ENCODE peak calls at places on chromosomes 13 and 19, in nine cellular contexts. T, B, N, G, I, D, S, A and R are unnamed samples.

GRCh38 chr13:25943666-25944065 is 108.2 kb downstream of the SHISA2 start:
- DNase-seq in A (peak; percentile 58), T (no peak), N (no peak), B (no peak), S (no peak), G (no peak), D (no peak), I (no peak), R (no peak)

GRCh38 chr19:56091751-56092546 is 29.1 kb downstream of the ZNF787 start:
- DNase-seq in S (no peak), G (peak; percentile 35), T (no peak), I (no peak), D (no peak), B (no peak), N (no peak), A (no peak), R (no peak)

GRCh38 chr19:34362679-34363069 is 2.3 kb upstream of the GPI start:
- DNase-seq in B (no peak), N (no peak), S (no peak), I (no peak), T (no peak), A (no peak), D (no peak), G (no peak), R (no peak)

GRCh38 chr19:55116232-55117062 is 990 bp downstream of the PPP1R12C start:
- DNase-seq in T (peak; percentile 85), I (peak; percentile 67), D (no peak), A (peak; percentile 81), B (peak; percentile 74), N (no peak), S (peak; percentile 67), G (peak; percentile 64), R (peak; percentile 69)

GRCh38 chr19:48596237-48596636 is 10.3 kb upstream of the SPACA4 start:
- DNase-seq in I (no peak), S (no peak), G (no peak), D (no peak), A (no peak), B (no peak), N (no peak), T (no peak), R (no peak)

GRCh38 chr13:67120872-67121531 is 109.1 kb downstream of the PCDH9 start:
- DNase-seq in A (no peak), T (no peak), G (no peak), I (no peak), N (no peak), S (no peak), B (no peak), D (no peak), R (no peak)

GRCh38 chr13:50099473-50099872 is 84.2 kb downstream of the KCNRG start:
- DNase-seq in I (no peak), D (no peak), A (no peak), S (no peak), B (no peak), G (no peak), N (no peak), T (no peak), R (no peak)

GRCh38 chr13:50594276-50594970 is 249.1 kb downstream of the DLEU7 start:
- DNase-seq in I (no peak), T (no peak), S (no peak), N (no peak), B (no peak), D (no peak), A (no peak), G (no peak), R (no peak)

GRCh38 chr19:58350001-58350801 is 3.1 kb downstream of the A1BG start:
- DNase-seq in I (no peak), N (no peak), S (no peak), D (no peak), A (no peak), G (no peak), T (no peak), B (no peak), R (no peak)

GRCh38 chr13:97548138-97548537 is 114.2 kb downstream of the RAP2A start:
- DNase-seq in A (no peak), D (no peak), T (no peak), I (no peak), B (no peak), N (no peak), S (no peak), G (no peak), R (no peak)

GRCh38 chr19:16516923-16517610 is 20.9 kb downstream of the C19orf44 start:
- DNase-seq in I (no peak), T (no peak), G (no peak), D (no peak), N (no peak), B (no peak), A (no peak), S (no peak), R (no peak)

GRCh38 chr19:45824041-45824471 is 8.9 kb upstream of the RSPH6A start:
- DNase-seq in B (no peak), G (no peak), I (no peak), S (no peak), N (no peak), T (peak; percentile 58), D (no peak), A (no peak), R (peak; percentile 53)

GRCh38 chr13:27309401-27309958 is 38.9 kb downstream of the RASL11A start:
- DNase-seq in S (no peak), I (no peak), T (no peak), A (no peak), D (peak; percentile 43), B (no peak), G (no peak), N (no peak), R (no peak)

GRCh38 chr13:44271031-44271433 is 102.6 kb upstream of the SERP2 start:
- DNase-seq in G (no peak), B (no peak), I (no peak), A (peak; percentile 18), S (peak; percentile 34), T (no peak), N (no peak), D (no peak), R (no peak)

GRCh38 chr13:34343413-34343812 is 525.5 kb downstream of the RFC3 start:
- DNase-seq in B (no peak), N (no peak), T (no peak), S (no peak), I (no peak), A (no peak), D (no peak), G (no peak), R (no peak)

GRCh38 chr13:102440259-102440936 is 38.5 kb upstream of the FGF14 start:
- DNase-seq in N (no peak), D (no peak), G (no peak), I (no peak), A (no peak), T (no peak), B (no peak), S (no peak), R (peak; percentile 58)

GRCh38 chr19:20079487-20079886 is 1.7 kb downstream of the ZNF90 start:
- DNase-seq in T (no peak), G (no peak), B (no peak), S (no peak), I (no peak), A (peak; percentile 25), D (no peak), N (no peak), R (peak; percentile 24)

GRCh38 chr13:87925006-87925405 is 253.8 kb downstream of the SLITRK5 start:
- DNase-seq in S (no peak), N (no peak), I (no peak), A (no peak), D (no peak), T (no peak), G (no peak), B (no peak), R (no peak)

GRCh38 chr13:50448535-50448981 is 394.9 kb downstream of the DLEU7 start:
- DNase-seq in G (no peak), A (no peak), I (no peak), S (no peak), N (no peak), T (no peak), B (no peak), D (no peak), R (no peak)

GRCh38 chr13:74064805-74065204 is 69.4 kb downstream of the KLF12 start:
- DNase-seq in I (no peak), G (no peak), T (no peak), N (no peak), D (no peak), B (no peak), S (no peak), A (no peak), R (no peak)

GRCh38 chr13:45846681-45847080 is 4.9 kb downstream of the SIAH3 start:
- DNase-seq in G (no peak), T (no peak), N (no peak), B (no peak), S (no peak), I (no peak), A (no peak), D (no peak), R (no peak)

DNA sequence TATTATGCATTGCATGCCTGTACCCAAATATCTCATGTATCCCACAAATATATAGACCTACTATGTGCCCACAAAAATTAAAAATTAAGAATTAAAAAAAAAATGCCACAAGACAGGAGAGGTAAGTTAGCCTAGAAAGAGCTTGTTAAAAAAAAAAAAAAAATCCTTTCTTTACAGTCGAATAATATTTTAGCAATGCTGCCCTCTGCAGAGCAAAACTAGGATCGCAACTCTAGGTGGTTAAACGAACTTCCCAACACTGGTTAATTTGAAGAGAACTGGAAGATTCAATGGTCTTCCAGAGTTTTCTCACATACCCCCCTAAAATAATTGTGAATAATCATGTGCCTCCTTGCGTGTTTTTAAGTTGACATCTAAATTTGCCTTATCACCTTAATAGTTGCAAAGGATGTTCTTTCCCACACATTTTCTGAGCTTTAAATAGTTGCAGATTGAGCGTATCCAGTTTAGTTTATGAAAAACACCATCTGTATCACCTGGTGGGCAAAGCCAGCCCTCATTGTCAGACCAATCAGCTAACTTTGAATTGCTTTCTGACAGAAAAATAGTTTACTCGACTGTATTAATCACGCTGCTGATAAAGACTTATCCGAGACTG is 47.4 kb upstream of the RCBTB2 start:
- DNase-seq in S (peak; percentile 99), A (peak; percentile 79), B (peak; percentile 60), T (peak; percentile 55), D (no peak), G (no peak), I (no peak), N (peak; percentile 45), R (peak; percentile 90)
- H3K27ac ChIP-seq in S (peak overlapping the region; percentile 14), A (no peak overlapping the region), B (peak overlapping the region; percentile 52), T (no peak overlapping the region), D (no peak overlapping the region), G (no peak overlapping the region), I (peak overlapping the region; percentile 88), N (no peak overlapping the region), R (no peak overlapping the region)

GRCh38 chr19:33134571-33135041 is 2.7 kb downstream of the WDR88 start:
- DNase-seq in I (no peak), B (no peak), D (no peak), A (no peak), G (no peak), N (no peak), S (no peak), T (no peak), R (no peak)
- TF ChIP-seq CTCF in I (no peak), B (no peak), D (no peak), A (no peak), G (no peak), N (no peak), S (no peak), T (no peak), R (no peak)

GRCh38 chr19:10812902-10813404 is 23.1 kb downstream of the TMED1 start:
- DNase-seq in T (no peak), A (peak; percentile 72), I (no peak), N (no peak), S (peak; percentile 38), G (no peak), D (no peak), B (no peak), R (no peak)
- H3K27ac ChIP-seq in T (peak overlapping the region; percentile 40), A (peak overlapping the region; percentile 65), I (peak overlapping the region; percentile 87), N (no peak overlapping the region), S (no peak overlapping the region), G (no peak overlapping the region), D (peak overlapping the region; percentile 19), B (peak overlapping the region; percentile 9), R (peak overlapping the region; percentile 37)

GRCh38 chr19:1252818-1253513 is 4.6 kb downstream of the MIDN start:
- DNase-seq in A (peak; percentile 95), D (peak; percentile 96), T (peak; percentile 86), B (peak; percentile 91), S (peak; percentile 87), N (no peak), G (peak; percentile 92), I (peak; percentile 91), R (peak; percentile 91)
- TF ChIP-seq CTCF in A (no peak), D (no peak), T (no peak), B (peak; percentile 39), S (peak; percentile 58), N (no peak), G (peak; percentile 22), I (no peak), R (no peak)